ENCODE peak calls at places on chromosomes 1 and 21, in ten cellular contexts. O is heart right ventricle, E is OCI-LY7, J is fibroblast of pulmonary artery, W is lower lobe of right lung, I is ELR, Q is COR-L47, S is HTR-8/SVneo, K is NCI-H345, U is EH. B is an unnamed sample.

GRCh38 chr1:94070746-94071318 is 50.1 kb downstream of the ABCA4 start:
- DNase-seq in K (no peak), E (no peak), I (no peak), J (no peak), O (no peak), S (no peak), Q (no peak), U (no peak), W (no peak), B (no peak)

GRCh38 chr1:64074767-64075166 is 128.7 kb upstream of the UBE2U start:
- DNase-seq in E (no peak), J (no peak), W (no peak), Q (no peak), I (no peak), U (no peak), K (no peak), O (no peak), S (no peak), B (no peak)

GRCh38 chr1:163472267-163472666 is 150.5 kb downstream of the NUF2 start:
- DNase-seq in I (no peak), Q (peak; percentile 91), S (no peak), W (no peak), O (no peak), U (no peak), E (no peak), J (no peak), K (peak; percentile 92), B (no peak)

GRCh38 chr1:237879195-237879594 is 11.5 kb downstream of the ZP4 start:
- DNase-seq in K (no peak), W (no peak), J (no peak), Q (no peak), U (no peak), O (no peak), I (peak; percentile 88), E (no peak), S (peak; percentile 64), B (no peak)

GRCh38 chr1:205216588-205216987 is 5.1 kb upstream of the DSTYK start:
- DNase-seq in W (no peak), I (no peak), K (no peak), Q (no peak), E (no peak), J (no peak), S (no peak), O (no peak), U (no peak), B (no peak)

GRCh38 chr1:233738850-233739249 is 124.9 kb downstream of the KCNK1 start:
- DNase-seq in J (no peak), S (no peak), O (no peak), Q (no peak), I (no peak), K (no peak), U (no peak), W (no peak), E (no peak), B (no peak)

GRCh38 chr1:179251675-179252074 is 22.2 kb upstream of the ABL2 start:
- DNase-seq in S (peak; percentile 63), O (no peak), Q (peak; percentile 44), E (peak; percentile 25), K (peak; percentile 26), W (no peak), U (peak; percentile 54), J (peak; percentile 74), I (peak; percentile 60), B (peak; percentile 43)

GRCh38 chr1:93411000-93411399 is 36.9 kb upstream of the FNBP1L start:
- DNase-seq in W (no peak), J (no peak), Q (no peak), O (no peak), I (no peak), U (no peak), S (no peak), K (no peak), E (no peak), B (no peak)

GRCh38 chr21:43921979-43922945 is 57.2 kb downstream of the AGPAT3 start:
- DNase-seq in E (no peak), U (no peak), O (no peak), J (peak; percentile 86), Q (no peak), S (no peak), I (no peak), K (no peak), W (no peak), B (no peak)

GRCh38 chr1:35886606-35887431 is 3.8 kb downstream of the AGO1 start:
- DNase-seq in U (no peak), Q (no peak), I (no peak), O (no peak), J (no peak), E (peak; percentile 60), S (no peak), K (no peak), W (no peak), B (peak; percentile 48)

GRCh38 chr1:59458884-59459283 is 162.0 kb downstream of the FGGY start:
- DNase-seq in U (no peak), W (no peak), J (no peak), S (no peak), O (no peak), E (no peak), K (no peak), I (no peak), Q (no peak), B (no peak)

GRCh38 chr1:163442214-163442765 is 120.5 kb downstream of the NUF2 start:
- DNase-seq in K (no peak), E (no peak), J (no peak), I (no peak), U (no peak), W (no peak), O (no peak), S (no peak), Q (no peak), B (no peak)